ENCODE peak calls at places on chromosome 6, in ten cellular contexts. L is esophagus muscularis mucosa, I is adrenal gland, T is vagina, D is A549, A is spleen, Z is stomach, J is heart left ventricle, B is body of pancreas, H is HepG2. Y is an unnamed sample.
A peak's percentile ranks its signal among the peaks of the same experiment; 100 is the strongest.

GRCh38 chr6:131135244-131136020 is at the start of gene AKAP7:
- DNase-seq in Z (peak; percentile 73), B (peak; percentile 75), L (no peak), H (peak; percentile 64), J (peak; percentile 91), D (peak; percentile 74), T (no peak), I (peak; percentile 85), A (peak; percentile 94), Y (peak; percentile 80)

GRCh38 chr6:148364056-148364844 is 21.6 kb downstream of the SASH1 start:
- DNase-seq in B (no peak), I (no peak), D (no peak), J (no peak), A (no peak), Z (no peak), H (no peak), L (no peak), T (no peak), Y (no peak)

GRCh38 chr6:164379786-164380185 is 929.6 kb downstream of the C6orf118 start:
- DNase-seq in Z (no peak), H (no peak), A (no peak), D (no peak), J (no peak), I (no peak), B (no peak), L (no peak), T (no peak), Y (no peak)

GRCh38 chr6:54892831-54893230 is 46.3 kb downstream of the FAM83B start:
- DNase-seq in J (no peak), H (no peak), B (no peak), D (peak; percentile 52), L (no peak), Z (no peak), T (no peak), A (no peak), I (no peak), Y (no peak)

GRCh38 chr6:156840136-156840535 is 63.0 kb downstream of the ARID1B start:
- DNase-seq in Z (no peak), I (no peak), D (no peak), H (no peak), A (no peak), L (no peak), T (no peak), B (no peak), J (no peak), Y (no peak)

GRCh38 chr6:52697903-52698302 is 27.0 kb downstream of the TMEM14A start:
- DNase-seq in H (no peak), B (no peak), A (no peak), J (no peak), Z (no peak), L (no peak), T (no peak), D (peak; percentile 5), I (no peak), Y (no peak)

GRCh38 chr6:36545767-36546663 is 1.3 kb downstream of the STK38 start:
- DNase-seq in I (peak; percentile 50), B (no peak), T (no peak), L (no peak), D (no peak), Z (no peak), H (no peak), J (no peak), A (no peak), Y (peak; percentile 7)

GRCh38 chr6:90896165-90896549 is 309.3 kb upstream of the MAP3K7 start:
- DNase-seq in A (no peak), H (no peak), J (no peak), T (no peak), L (no peak), Z (no peak), I (no peak), B (no peak), D (no peak), Y (no peak)

GRCh38 chr6:110814488-110815259 is 595 bp downstream of the CDK19 start:
- DNase-seq in D (peak; percentile 36), H (no peak), J (peak; percentile 80), T (no peak), A (peak; percentile 95), I (peak; percentile 63), B (peak; percentile 43), L (peak; percentile 91), Z (peak; percentile 63), Y (peak; percentile 45)

GRCh38 chr6:159999240-159999671 is 30.4 kb downstream of the IGF2R start:
- DNase-seq in L (no peak), H (peak; percentile 69), B (no peak), Z (no peak), D (no peak), T (no peak), J (no peak), I (no peak), A (no peak), Y (no peak)
- TF ChIP-seq POLR2A in L (no peak), H (no peak), B (no peak), Z (no peak), D (no peak), T (no peak), J (no peak), I (no peak), A (no peak), Y (no peak)

DNA sequence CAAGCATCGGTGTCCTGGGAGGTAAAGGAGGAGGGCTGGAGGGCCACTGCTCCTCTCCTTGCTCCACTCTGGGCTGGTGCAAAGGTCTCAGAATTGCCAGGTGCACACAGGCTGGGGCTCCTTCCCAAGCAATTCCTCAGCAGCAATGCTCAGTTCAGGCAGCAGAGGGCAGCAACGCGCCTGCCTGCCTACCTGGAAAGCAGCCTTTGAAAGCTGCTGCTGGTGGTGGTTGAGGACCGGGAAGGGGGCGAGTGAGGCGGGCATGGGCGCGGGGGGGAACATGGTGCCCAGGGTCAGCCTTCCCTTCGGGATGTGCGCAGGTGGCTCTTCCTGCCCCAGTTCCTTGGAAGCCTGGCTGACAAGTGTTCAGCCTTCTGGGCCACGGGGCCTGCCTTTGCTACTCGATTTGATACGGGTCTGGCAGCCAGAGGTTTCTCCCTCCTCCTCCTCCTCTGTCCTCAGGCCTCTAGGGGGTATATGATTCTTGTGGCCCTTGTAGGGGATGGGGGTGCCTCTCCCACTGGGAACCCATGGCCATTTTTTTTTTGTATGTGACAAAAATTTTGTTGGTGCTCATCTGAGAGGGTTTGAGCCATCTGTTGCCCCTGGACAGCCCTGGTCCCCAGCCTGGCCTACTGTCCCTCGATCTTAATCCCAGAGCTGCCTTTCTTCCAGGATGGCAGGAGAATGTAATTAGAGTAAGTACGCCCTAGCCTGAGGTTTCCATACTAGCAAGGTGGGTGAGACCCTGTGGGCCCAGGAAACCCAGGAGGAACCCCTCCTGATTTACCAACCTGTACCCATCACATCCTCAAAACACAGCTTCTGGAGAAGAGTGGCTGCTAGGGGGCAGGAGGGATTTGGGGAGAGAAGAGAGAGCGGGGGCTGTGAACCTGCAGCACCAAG is 20.1 kb downstream of the MRPS18A start:
- DNase-seq in I (peak; percentile 81), H (peak; percentile 76), L (peak; percentile 96), D (peak; percentile 68), B (peak; percentile 91), A (peak; percentile 93), J (peak; percentile 89), Z (peak; percentile 92), T (no peak), Y (peak; percentile 82)
- H3K27ac ChIP-seq in I (peak overlapping the region; percentile 44), H (no peak overlapping the region), L (no peak overlapping the region), D (peak overlapping the region; percentile 66), B (peak overlapping the region; percentile 22), A (peak overlapping the region; percentile 71), J (peak overlapping the region; percentile 36), Z (peak overlapping the region; percentile 53), T (peak overlapping the region; percentile 75), Y (peak overlapping the region; percentile 76)

DNA sequence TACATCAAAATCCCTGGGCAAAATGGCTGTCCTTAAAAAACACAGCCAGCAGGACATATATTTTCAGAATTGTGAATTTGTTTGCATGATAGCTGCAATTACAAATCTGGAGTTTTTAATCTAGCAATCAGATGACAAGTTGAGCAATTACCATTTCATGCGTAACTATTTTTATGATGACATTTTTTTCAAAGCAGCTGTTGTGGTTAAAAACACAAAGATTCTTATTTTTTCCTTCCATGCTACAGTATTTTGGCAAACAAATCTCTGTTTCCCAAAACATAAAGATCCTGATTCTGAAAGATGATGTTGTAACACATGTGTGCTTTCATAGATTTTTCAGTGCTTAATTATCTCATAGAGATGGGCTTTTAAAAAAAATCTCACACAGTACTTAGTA is 90.2 kb downstream of the PHACTR1 start:
- DNase-seq in B (no peak), D (no peak), J (no peak), Z (no peak), A (no peak), T (no peak), H (no peak), L (no peak), I (no peak), Y (no peak)
- H3K4me3 ChIP-seq in B (no peak overlapping the region), D (no peak overlapping the region), J (no peak overlapping the region), Z (no peak overlapping the region), A (no peak overlapping the region), T (no peak overlapping the region), H (no peak overlapping the region), L (no peak overlapping the region), I (no peak overlapping the region), Y (no peak overlapping the region)

GRCh38 chr6:27837636-27838512 is 74.3 kb downstream of the OR2B2 start:
- DNase-seq in D (peak; percentile 98), J (peak; percentile 85), I (peak; percentile 80), B (peak; percentile 75), H (peak; percentile 100), L (peak; percentile 93), Z (peak; percentile 82), T (no peak), A (peak; percentile 96), Y (peak; percentile 78)

GRCh38 chr6:27839303-27840081 is 72.7 kb downstream of the OR2B2 start:
- DNase-seq in Z (peak; percentile 33), J (no peak), L (no peak), B (peak; percentile 38), A (no peak), H (peak; percentile 59), I (peak; percentile 67), T (no peak), D (peak; percentile 74), Y (peak; percentile 40)

GRCh38 chr6:27836080-27836782 is 76.0 kb downstream of the OR2B2 start:
- DNase-seq in H (no peak), B (no peak), Z (no peak), J (no peak), T (no peak), I (no peak), A (no peak), L (no peak), D (no peak), Y (no peak)

GRCh38 chr6:27834879-27835549 is 77.2 kb downstream of the OR2B2 start:
- DNase-seq in H (no peak), T (no peak), I (no peak), D (no peak), B (no peak), J (no peak), Z (no peak), A (no peak), L (no peak), Y (no peak)

DNA sequence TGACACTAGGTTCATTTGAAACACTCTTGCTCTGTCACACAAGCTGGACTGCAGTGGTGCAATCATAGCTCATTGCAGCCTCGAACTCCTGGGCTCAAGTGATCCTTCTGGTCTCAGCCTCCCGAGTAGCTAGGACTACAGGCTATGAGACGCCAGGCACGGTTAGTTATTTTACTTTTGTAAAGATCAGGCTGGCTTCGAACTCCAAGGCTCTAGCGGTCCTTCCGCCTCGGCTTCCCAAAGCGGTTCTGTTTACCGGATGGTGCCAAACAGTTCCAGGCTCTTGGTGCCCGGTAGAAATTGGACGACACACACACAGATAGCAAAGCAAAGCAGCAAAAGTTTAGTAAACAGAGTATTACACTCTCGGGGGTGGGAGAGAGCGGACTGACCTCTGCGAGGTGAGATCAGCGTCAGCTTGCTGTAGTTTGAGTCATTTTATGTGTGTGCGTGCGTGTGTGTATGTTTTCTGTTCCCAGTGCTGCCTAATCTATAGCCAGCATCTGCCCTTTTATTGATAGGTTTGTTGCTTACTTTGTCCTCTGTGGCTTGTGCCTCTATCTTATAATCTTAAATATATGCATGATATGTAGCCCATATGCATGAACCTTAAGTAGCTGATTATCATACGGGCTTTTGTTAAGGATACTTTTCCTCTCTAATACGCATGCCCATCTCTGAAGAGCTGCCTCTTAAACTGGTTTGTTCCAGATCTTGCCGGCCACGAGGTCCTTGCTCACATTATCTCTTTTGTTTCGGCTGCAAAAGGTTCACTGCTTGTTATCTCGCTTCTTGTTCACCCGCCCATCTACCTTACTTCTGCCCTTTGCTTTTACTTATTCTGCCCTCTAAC is 75.2 kb downstream of the OR2B2 start:
- DNase-seq in A (peak; percentile 87), L (no peak), B (peak; percentile 47), J (no peak), H (peak; percentile 86), I (peak; percentile 74), T (no peak), D (peak; percentile 81), Z (peak; percentile 62), Y (peak; percentile 62)
- TF ChIP-seq POLR2A in A (peak; percentile 70), L (no peak), B (no peak), J (no peak), H (peak; percentile 51), I (no peak), T (no peak), D (no peak), Z (no peak), Y (peak; percentile 77)